ENCODE peak calls at places on chromosomes 16 and 17, in nine cellular contexts. W is cardiac muscle cell, V is cardiac fibroblast, J is bronchial epithelial cell, P is AG04450, I is IMR-90, T is heart left ventricle, L is GM23338, G is gastrocnemius medialis. N is an unnamed sample.

GRCh38 chr16:22328081-22328725 is 31.0 kb downstream of the POLR3E start:
- DNase-seq in W (no peak), V (no peak), J (no peak), P (no peak), I (no peak), T (no peak), L (no peak), G (no peak), N (no peak)

GRCh38 chr17:850828-851759 is 68.9 kb downstream of the MRM3 start:
- DNase-seq in W (peak; percentile 51), V (peak; percentile 37), J (peak; percentile 41), P (no peak), I (peak; percentile 40), T (peak; percentile 38), L (no peak), G (peak; percentile 85), N (peak; percentile 60)

GRCh38 chr16:79169239-79169638 is 431.3 kb downstream of the MAF start:
- DNase-seq in W (no peak), V (no peak), J (no peak), P (no peak), I (no peak), T (no peak), L (peak; percentile 90), G (no peak), N (no peak)

GRCh38 chr17:1179635-1180433 is at the start of gene ABR:
- DNase-seq in W (peak; percentile 79), V (peak; percentile 23), J (no peak), P (no peak), I (peak; percentile 26), T (peak; percentile 66), L (peak; percentile 74), G (no peak), N (peak; percentile 33)

GRCh38 chr16:11016524-11016988 is 72.2 kb downstream of the CLEC16A start:
- DNase-seq in W (no peak), V (peak; percentile 46), J (no peak), P (no peak), I (peak; percentile 28), T (no peak), L (no peak), G (peak; percentile 64), N (peak; percentile 26)

GRCh38 chr17:32467949-32468348 is 18.8 kb upstream of the CDK5R1 start:
- DNase-seq in W (no peak), V (no peak), J (no peak), P (no peak), I (no peak), T (no peak), L (no peak), G (no peak), N (no peak)

GRCh38 chr17:10046259-10046658 is 141.2 kb upstream of the RCVRN start:
- DNase-seq in W (no peak), V (no peak), J (no peak), P (no peak), I (no peak), T (no peak), L (no peak), G (no peak), N (no peak)

GRCh38 chr17:2853111-2853721 is 57.0 kb downstream of the RAP1GAP2 start:
- DNase-seq in W (peak; percentile 43), V (peak; percentile 53), J (peak; percentile 34), P (no peak), I (peak; percentile 49), T (peak; percentile 73), L (peak; percentile 74), G (peak; percentile 24), N (peak; percentile 22)

GRCh38 chr17:44778656-44779210 is 19.9 kb downstream of the ADAM11 start:
- DNase-seq in W (no peak), V (no peak), J (no peak), P (no peak), I (no peak), T (no peak), L (no peak), G (no peak), N (no peak)

GRCh38 chr16:9102379-9102778 is 10.9 kb downstream of the HAPSTR1 start:
- DNase-seq in W (no peak), V (peak; percentile 91), J (peak; percentile 86), P (peak; percentile 81), I (peak; percentile 97), T (no peak), L (no peak), G (no peak), N (peak; percentile 90)
- H3K4me3 ChIP-seq in W (no peak overlapping the region), V (no peak overlapping the region), J (no peak overlapping the region), P (no peak overlapping the region), I (no peak overlapping the region), T (no peak overlapping the region), L (no peak overlapping the region), G (no peak overlapping the region), N (no peak overlapping the region)

GRCh38 chr16:84143081-84143480 is 1.9 kb downstream of the HSDL1 start:
- DNase-seq in W (no peak), V (no peak), J (no peak), P (no peak), I (no peak), T (no peak), L (no peak), G (no peak), N (no peak)

GRCh38 chr16:84144301-84144858 is 597 bp downstream of the HSDL1 start:
- DNase-seq in W (peak; percentile 44), V (peak; percentile 18), J (no peak), P (no peak), I (peak; percentile 5), T (peak; percentile 26), L (peak; percentile 50), G (no peak), N (peak; percentile 24)

GRCh38 chr16:84141143-84141670 is 3.8 kb downstream of the HSDL1 start:
- DNase-seq in W (no peak), V (no peak), J (no peak), P (no peak), I (no peak), T (no peak), L (peak; percentile 63), G (peak; percentile 23), N (no peak)

GRCh38 chr16:84143784-84144199 is 1.2 kb downstream of the HSDL1 start:
- DNase-seq in W (peak; percentile 48), V (no peak), J (no peak), P (no peak), I (no peak), T (no peak), L (peak; percentile 62), G (no peak), N (no peak)

DNA sequence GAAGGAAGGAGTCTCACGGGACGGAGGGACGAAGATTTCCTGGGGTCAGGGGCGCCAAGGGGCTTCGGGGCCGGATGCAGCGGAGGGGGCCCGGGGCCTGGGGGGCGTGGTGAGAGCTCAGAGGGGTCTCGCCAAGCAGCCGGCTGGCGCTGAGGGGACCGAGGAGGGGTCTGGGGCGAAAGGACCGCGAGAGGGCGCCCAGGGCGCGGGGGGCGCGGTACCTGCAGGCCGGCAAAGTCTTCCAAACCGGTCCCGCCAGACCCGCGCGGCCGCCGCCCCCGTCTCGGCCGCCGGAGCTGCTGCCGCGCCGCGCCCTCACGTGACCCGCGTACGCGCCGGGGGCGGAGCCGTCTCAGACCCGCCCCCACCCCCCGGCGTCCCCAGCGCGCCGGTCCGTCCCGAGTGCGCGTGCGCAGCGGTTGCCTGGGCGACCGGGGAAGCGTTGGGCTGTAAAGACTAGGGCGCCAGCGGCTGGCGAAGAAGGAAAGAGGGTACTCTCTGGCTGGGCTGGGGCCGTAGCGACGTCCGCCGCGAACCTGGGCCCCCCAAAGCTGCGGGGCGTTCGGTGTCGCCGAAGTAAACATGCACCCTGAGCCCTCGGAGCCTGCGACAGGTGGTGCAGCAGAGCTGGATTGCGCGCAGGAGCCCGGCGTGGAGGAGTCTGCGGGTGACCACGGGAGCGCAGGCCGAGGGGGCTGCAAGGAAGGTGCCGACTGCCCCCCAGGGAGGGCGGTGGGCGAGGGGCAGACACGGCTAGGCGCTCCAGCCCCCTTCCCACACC is at the start of the genes DNAAF1 and HSDL1:
- DNase-seq in W (peak; percentile 94), V (peak; percentile 81), J (peak; percentile 55), P (peak; percentile 45), I (peak; percentile 73), T (peak; percentile 91), L (peak; percentile 91), G (peak; percentile 84), N (peak; percentile 84)
- TF ChIP-seq CTCF in W (no peak), V (no peak), J (peak; percentile 31), P (no peak), I (no peak), T (no peak), L (no peak), G (no peak), N (no peak)

DNA sequence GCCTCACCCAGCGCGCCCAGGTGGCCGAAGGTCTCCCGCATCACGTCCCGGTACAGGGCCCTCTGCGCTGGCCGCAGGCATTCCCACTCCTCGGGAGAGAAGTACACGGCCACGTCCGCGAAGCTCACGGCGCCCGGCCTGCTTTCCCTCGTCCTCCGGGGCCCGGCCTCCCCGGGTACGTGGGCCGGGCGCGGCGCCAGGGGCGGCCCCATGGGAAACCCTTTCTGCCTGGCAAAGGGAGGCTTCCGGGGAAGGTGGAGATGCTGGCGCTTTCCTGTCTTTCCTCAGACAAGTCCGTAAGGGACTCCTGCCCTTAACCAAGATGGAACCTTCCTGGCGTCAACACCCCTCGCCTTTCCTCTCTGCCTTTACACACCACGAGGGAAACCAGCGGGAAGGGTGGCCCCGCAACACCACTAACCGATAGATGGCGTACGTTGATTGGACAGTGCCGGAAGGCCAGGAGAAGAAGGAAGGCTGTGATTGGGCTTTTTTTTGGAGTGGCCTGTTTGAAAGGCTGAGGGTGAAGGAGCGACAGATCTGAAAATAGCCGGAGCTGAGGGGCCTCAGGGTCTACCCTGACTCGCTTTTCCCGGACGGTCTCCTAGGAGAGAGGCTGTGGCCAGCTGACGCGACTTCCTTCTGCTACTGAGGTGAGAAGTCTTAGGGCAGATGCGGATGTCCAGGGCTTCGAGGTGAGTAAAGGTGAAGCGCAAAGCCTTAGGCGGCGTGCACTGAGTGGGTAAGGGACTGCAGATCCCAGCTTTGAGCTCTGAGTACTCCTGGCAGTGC is at the start of gene ZNF785:
- DNase-seq in W (peak; percentile 98), V (peak; percentile 100), J (peak; percentile 99), P (peak; percentile 96), I (peak; percentile 99), T (peak; percentile 97), L (peak; percentile 99), G (peak; percentile 99), N (peak; percentile 99)
- H3K4me3 ChIP-seq in W (peak within 1 kb of the TSS; percentile 82), V (peak within 1 kb of the TSS; percentile 76), J (peak within 1 kb of the TSS; percentile 60), P (peak within 1 kb of the TSS; percentile 78), I (peak within 1 kb of the TSS; percentile 58), T (peak within 1 kb of the TSS; percentile 54), L (peak within 1 kb of the TSS; percentile 64), G (peak within 1 kb of the TSS; percentile 88), N (peak within 1 kb of the TSS; percentile 85)

GRCh38 chr16:2853531-2854073 is 4.4 kb downstream of the PRSS22 start:
- DNase-seq in W (no peak), V (no peak), J (no peak), P (no peak), I (no peak), T (no peak), L (no peak), G (no peak), N (no peak)

GRCh38 chr16:2855536-2855935 is 2.4 kb downstream of the PRSS22 start:
- DNase-seq in W (no peak), V (no peak), J (no peak), P (no peak), I (no peak), T (no peak), L (no peak), G (no peak), N (no peak)

GRCh38 chr16:2852731-2853507 is 5.1 kb downstream of the PRSS22 start:
- DNase-seq in W (no peak), V (no peak), J (no peak), P (no peak), I (no peak), T (no peak), L (no peak), G (no peak), N (no peak)

GRCh38 chr16:2856061-2856670 is 1.8 kb downstream of the PRSS22 start:
- DNase-seq in W (no peak), V (no peak), J (no peak), P (no peak), I (no peak), T (no peak), L (peak; percentile 68), G (no peak), N (no peak)

GRCh38 chr16:2854700-2855309 is 3.2 kb downstream of the PRSS22 start:
- DNase-seq in W (no peak), V (peak; percentile 22), J (no peak), P (no peak), I (no peak), T (no peak), L (peak; percentile 71), G (no peak), N (no peak)
- TF ChIP-seq CTCF in W (peak; percentile 44), V (peak; percentile 60), J (peak; percentile 47), P (peak; percentile 60), I (peak; percentile 46), T (no peak), L (peak; percentile 97), G (no peak), N (peak; percentile 70)